ENCODE peak calls at places on chromosomes 2 and 18, in eight cellular contexts. V is T-cell; R is iris pigment epithelial cell; G is upper lobe of right lung; B is activated effector memory CD4-positive, alpha-beta T cell treated with anti-CD3 and anti-CD28 coated beads, Interleukin-2, amount 50 U/mL, for 16 hours; O is amniotic epithelial cell; C is midbrain; Q is NCI-H774. N is an unnamed sample.

GRCh38 chr2:40289771-40290404 is 162.0 kb downstream of the SLC8A1 start:
- DNase-seq in V (no peak), R (no peak), G (no peak), B (no peak), O (no peak), C (no peak), Q (no peak), N (no peak)

GRCh38 chr2:112199188-112199587 is 55.7 kb downstream of the ZC3H8 start:
- DNase-seq in V (no peak), R (no peak), G (no peak), B (no peak), O (no peak), C (no peak), Q (no peak), N (no peak)

GRCh38 chr2:134466141-134466540 is 212.3 kb downstream of the MGAT5 start:
- DNase-seq in V (no peak), R (no peak), G (no peak), B (no peak), O (peak), C (no peak), Q (peak), N (no peak)

GRCh38 chr2:170816499-170817246 is at the start of gene GAD1:
- DNase-seq in V (peak), R (peak), G (peak), B (peak), O (peak), C (peak), Q (peak), N (peak)

GRCh38 chr2:176518823-176519222 is 249.6 kb downstream of the MTX2 start:
- DNase-seq in V (no peak), R (no peak), G (no peak), B (no peak), O (no peak), C (no peak), Q (no peak), N (no peak)

GRCh38 chr18:30991397-30991796 is 51.1 kb downstream of the DSC3 start:
- DNase-seq in V (no peak), R (no peak), G (no peak), B (no peak), O (no peak), C (no peak), Q (no peak), N (no peak)

GRCh38 chr2:207394812-207395534 is 134.8 kb upstream of the CREB1 start:
- DNase-seq in V (no peak), R (peak), G (no peak), B (peak), O (peak), C (no peak), Q (no peak), N (no peak)

GRCh38 chr2:232632904-232633412 is 446 bp upstream of the EFHD1 start:
- DNase-seq in V (no peak), R (no peak), G (no peak), B (no peak), O (peak), C (peak), Q (peak), N (no peak)

GRCh38 chr2:39243469-39244123 is at the start of gene CDKL4:
- DNase-seq in V (peak), R (no peak), G (peak), B (peak), O (no peak), C (no peak), Q (no peak), N (no peak)

GRCh38 chr2:206627632-206628031 is 14.7 kb upstream of the FAM237A start:
- DNase-seq in V (no peak), R (no peak), G (no peak), B (no peak), O (no peak), C (no peak), Q (no peak), N (no peak)

GRCh38 chr2:118669639-118670038 is 177.8 kb downstream of the EN1 start:
- DNase-seq in V (no peak), R (no peak), G (no peak), B (no peak), O (no peak), C (no peak), Q (no peak), N (no peak)

GRCh38 chr2:23487735-23488492 is 102.9 kb downstream of the KLHL29 start:
- DNase-seq in V (no peak), R (peak), G (peak), B (no peak), O (peak), C (no peak), Q (no peak), N (no peak)

GRCh38 chr2:198917926-198918325 is 539.8 kb downstream of the SATB2 start:
- DNase-seq in V (no peak), R (no peak), G (no peak), B (no peak), O (no peak), C (no peak), Q (no peak), N (no peak)

GRCh38 chr2:237257471-237257951 is 156.5 kb downstream of the COL6A3 start:
- DNase-seq in V (no peak), R (no peak), G (no peak), B (no peak), O (peak), C (no peak), Q (no peak), N (no peak)

GRCh38 chr2:239239607-239240479 is 161.0 kb downstream of the HDAC4 start:
- DNase-seq in V (no peak), R (no peak), G (no peak), B (no peak), O (no peak), C (peak), Q (no peak), N (no peak)

GRCh38 chr2:190794466-190795184 is 86.0 kb upstream of the GLS start:
- DNase-seq in V (no peak), R (no peak), G (no peak), B (no peak), O (no peak), C (no peak), Q (no peak), N (no peak)

GRCh38 chr2:14872779-14873325 is 240.3 kb downstream of the LRATD1 start:
- DNase-seq in V (no peak), R (no peak), G (no peak), B (no peak), O (no peak), C (no peak), Q (no peak), N (no peak)